ENCODE peak calls at places on chromosome 21, in five cellular contexts. W, Y, P, Q and X are unnamed samples.

GRCh38 chr21:17497345-17497744 is 15.5 kb upstream of the CXADR start:
- DNase-seq in P (no peak), Q (no peak), W (no peak), Y (no peak), X (no peak)

GRCh38 chr21:17797967-17798366 is 21.2 kb downstream of the C21orf91 start:
- DNase-seq in Q (no peak), W (no peak), P (no peak), Y (no peak), X (no peak)

GRCh38 chr21:44450999-44451398 is 4.3 kb upstream of the LRRC3 start:
- DNase-seq in Y (no peak), P (no peak), W (no peak), Q (no peak), X (no peak)

GRCh38 chr21:15421521-15421920 is 308.3 kb upstream of the USP25 start:
- DNase-seq in P (peak; percentile 9), Y (no peak), W (no peak), Q (no peak), X (no peak)

GRCh38 chr21:16258834-16259611 is 529.2 kb downstream of the USP25 start:
- DNase-seq in Y (no peak), W (no peak), Q (no peak), P (no peak), X (no peak)

GRCh38 chr21:28644762-28645161 is 347.9 kb downstream of the LTN1 start:
- DNase-seq in Q (no peak), P (no peak), W (no peak), Y (no peak), X (no peak)

GRCh38 chr21:29382029-29382654 is 83.4 kb downstream of the BACH1 start:
- DNase-seq in Q (no peak), Y (no peak), W (peak; percentile 75), P (peak; percentile 87), X (no peak)

GRCh38 chr21:35829014-35829525 is 231.3 kb downstream of the SETD4 start:
- DNase-seq in P (no peak), Q (no peak), Y (no peak), W (no peak), X (no peak)

GRCh38 chr21:16535100-16535418 is 805.3 kb downstream of the USP25 start:
- DNase-seq in Y (no peak), W (peak; percentile 55), Q (no peak), P (no peak), X (no peak)

GRCh38 chr21:40511976-40512375 is 335.0 kb downstream of the DSCAM start:
- DNase-seq in Y (no peak), W (no peak), P (peak; percentile 13), Q (no peak), X (no peak)

GRCh38 chr21:35436899-35437298 is 387.8 kb upstream of the RUNX1 start:
- DNase-seq in Y (no peak), P (no peak), Q (no peak), W (no peak), X (no peak)

GRCh38 chr21:44088401-44088780 is 18.8 kb upstream of the PWP2 start:
- DNase-seq in Q (no peak), W (no peak), Y (no peak), P (no peak), X (no peak)

GRCh38 chr21:25343774-25344545 is 263.3 kb downstream of the MRPL39 start:
- DNase-seq in W (no peak), P (no peak), Y (no peak), Q (no peak), X (no peak)

GRCh38 chr21:28233536-28234220 is 759.0 kb downstream of the LTN1 start:
- DNase-seq in Y (no peak), W (no peak), P (no peak), Q (no peak), X (no peak)

GRCh38 chr21:14383596-14384210 is 757 bp upstream of the HSPA13 start:
- DNase-seq in P (no peak), Q (peak; percentile 5), W (peak; percentile 5), Y (peak; percentile 14), X (peak; percentile 22)

DNA sequence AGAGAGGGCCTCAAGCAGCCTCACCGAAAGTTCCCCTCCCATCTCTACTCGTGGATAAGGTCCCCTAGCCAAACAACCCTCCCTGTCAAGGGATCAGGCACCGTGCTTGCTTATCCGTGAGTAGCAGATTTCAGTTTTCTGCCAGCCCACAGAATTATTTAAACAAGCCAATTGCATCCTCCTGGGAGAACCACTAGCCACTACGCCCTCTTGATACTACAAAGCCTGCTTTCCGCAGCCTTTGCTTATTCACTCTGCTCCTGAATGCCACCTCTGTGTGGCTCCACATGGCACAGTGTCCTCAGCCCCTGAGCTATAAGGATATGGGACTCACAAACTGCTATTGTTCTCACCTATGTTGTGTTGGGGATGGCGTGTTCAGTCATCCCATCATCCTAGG is 5.9 kb upstream of the TFF2 start:
- DNase-seq in Y (no peak), P (no peak), Q (no peak), W (no peak), X (no peak)
- TF ChIP-seq CTCF in Y (no peak), P (no peak), Q (no peak), W (no peak), X (no peak)

GRCh38 chr21:45556645-45557601 is 14.7 kb upstream of the SLC19A1 start:
- DNase-seq in W (no peak), Y (no peak), P (no peak), Q (no peak), X (no peak)

GRCh38 chr21:45556302-45556644 is 14.0 kb upstream of the SLC19A1 start:
- DNase-seq in Y (no peak), Q (no peak), P (no peak), W (no peak), X (no peak)

GRCh38 chr21:45555557-45556301 is 13.5 kb upstream of the SLC19A1 start:
- DNase-seq in Y (peak; percentile 85), Q (peak; percentile 25), P (peak; percentile 78), W (peak; percentile 86), X (peak; percentile 85)

GRCh38 chr21:45554477-45555175 is 12.4 kb upstream of the SLC19A1 start:
- DNase-seq in W (peak; percentile 48), Y (peak; percentile 96), Q (peak; percentile 86), P (peak; percentile 64), X (peak; percentile 92)

GRCh38 chr21:45555251-45555556 is 13.0 kb upstream of the SLC19A1 start:
- DNase-seq in P (peak; percentile 16), Q (no peak), Y (no peak), W (peak; percentile 30), X (no peak)
- TF ChIP-seq CTCF in P (no peak), Q (no peak), Y (no peak), W (no peak), X (no peak)

GRCh38 chr21:34362136-34362444 is 1.7 kb upstream of the KCNE2 start:
- DNase-seq in Y (no peak), P (no peak), W (no peak), Q (no peak), X (no peak)

GRCh38 chr21:34358866-34359265 is 4.9 kb upstream of the KCNE2 start:
- DNase-seq in Y (no peak), Q (no peak), W (no peak), P (no peak), X (no peak)

GRCh38 chr21:34362670-34363069 is 1.1 kb upstream of the KCNE2 start:
- DNase-seq in W (no peak), Y (no peak), P (no peak), Q (no peak), X (no peak)

GRCh38 chr21:34357889-34358288 is 5.9 kb upstream of the KCNE2 start:
- DNase-seq in P (no peak), Y (no peak), Q (no peak), W (no peak), X (no peak)

DNA sequence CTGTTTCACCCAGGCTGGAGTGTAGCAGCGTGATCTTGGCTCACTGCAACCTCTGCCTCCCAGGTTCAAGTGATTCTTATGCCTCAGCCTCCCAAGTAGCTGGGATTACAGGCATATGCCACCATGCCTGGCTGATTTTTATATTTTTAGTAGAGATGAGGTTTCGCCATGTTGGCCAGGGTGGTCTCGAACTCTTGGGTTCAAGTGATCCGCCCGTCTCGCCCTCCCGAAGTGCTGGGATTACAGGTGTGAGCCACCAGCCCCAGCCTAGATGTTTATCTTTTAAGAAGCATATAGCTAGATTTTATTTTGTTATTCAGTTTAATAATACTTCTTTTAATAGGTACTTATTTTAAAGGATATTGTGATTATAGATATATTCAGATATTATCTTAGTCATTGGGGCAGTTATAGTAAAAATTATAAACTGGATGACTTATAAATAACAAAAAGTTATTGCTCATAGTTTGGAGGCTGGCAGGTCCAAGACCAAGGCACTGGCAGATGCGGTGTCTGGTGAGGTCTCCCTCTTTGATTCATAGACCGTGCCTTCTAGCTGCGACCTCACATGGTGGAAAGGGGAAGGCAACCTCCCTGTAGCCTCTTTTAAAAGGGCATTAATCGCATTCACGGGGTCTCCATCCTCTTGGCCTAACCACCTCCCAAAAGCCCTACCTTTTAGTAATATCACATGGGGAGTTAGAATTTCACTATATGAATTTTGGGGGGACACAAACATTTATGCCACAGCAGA is 3.1 kb upstream of the KCNE2 start:
- DNase-seq in Y (no peak), P (no peak), Q (no peak), W (no peak), X (no peak)
- TF ChIP-seq CTCF in Y (no peak), P (no peak), Q (no peak), W (no peak), X (no peak)

GRCh38 chr21:26844258-26845065 is 747 bp downstream of the ADAMTS1 start:
- DNase-seq in Y (no peak), Q (no peak), W (peak; percentile 22), P (peak; percentile 24), X (no peak)

GRCh38 chr21:26847951-26848350 is 2.7 kb upstream of the ADAMTS1 start:
- DNase-seq in P (no peak), W (no peak), Q (no peak), Y (no peak), X (no peak)

GRCh38 chr21:26845750-26846035 is 484 bp upstream of the ADAMTS1 start:
- DNase-seq in P (peak; percentile 15), Q (no peak), Y (no peak), W (no peak), X (no peak)

GRCh38 chr21:26845066-26845749 is at the start of gene ADAMTS1:
- DNase-seq in W (peak; percentile 92), P (peak; percentile 50), Q (peak; percentile 26), Y (no peak), X (peak; percentile 43)

GRCh38 chr21:26846036-26846931 is 1.1 kb upstream of the ADAMTS1 start:
- DNase-seq in Q (peak; percentile 24), P (peak; percentile 53), W (peak; percentile 82), Y (no peak), X (no peak)
- TF ChIP-seq CTCF in Q (no peak), P (peak; percentile 27), W (peak; percentile 31), Y (no peak), X (no peak)